ENCODE peak calls at places on chromosomes 6 and 20, in nine cellular contexts. C is left ventricle myocardium inferior; J is stimulated activated CD8-positive, alpha-beta memory T cell treated with anti-CD3 and anti-CD28 coated beads, Interleukin-15, amount 100 ng/mL, for 1 hour; M is NCI-H1694; I is coronary artery; K is CD8-positive, alpha-beta T cell; F is HT1080; X is posterior cingulate gyrus; T is NCI-H187. Z is an unnamed sample.

GRCh38 chr6:36120539-36120938 is 9.8 kb upstream of the MAPK13 start:
- DNase-seq in C (no peak), J (peak), M (no peak), I (no peak), K (peak), F (no peak), X (no peak), T (no peak), Z (no peak)

GRCh38 chr6:104227502-104227901 is 632.2 kb downstream of the HACE1 start:
- DNase-seq in C (no peak), J (no peak), M (no peak), I (no peak), K (no peak), F (no peak), X (no peak), T (no peak), Z (no peak)

GRCh38 chr6:36495086-36495485 is 52.2 kb downstream of the STK38 start:
- DNase-seq in C (no peak), J (no peak), M (no peak), I (no peak), K (no peak), F (no peak), X (no peak), T (no peak), Z (no peak)

GRCh38 chr6:157885211-157885788 is 62.3 kb downstream of the SNX9 start:
- DNase-seq in C (no peak), J (no peak), M (no peak), I (no peak), K (no peak), F (no peak), X (no peak), T (no peak), Z (no peak)

GRCh38 chr6:34792605-34793500 is 970 bp downstream of the BLTP3A start:
- DNase-seq in C (no peak), J (no peak), M (no peak), I (no peak), K (no peak), F (peak), X (no peak), T (no peak), Z (peak)

GRCh38 chr6:77620290-77620882 is 32.5 kb upstream of the MEI4 start:
- DNase-seq in C (no peak), J (no peak), M (no peak), I (no peak), K (no peak), F (no peak), X (no peak), T (no peak), Z (no peak)

GRCh38 chr20:2451939-2452732 is 18.5 kb downstream of the SNRPB start:
- DNase-seq in C (peak), J (peak), M (peak), I (no peak), K (peak), F (peak), X (peak), T (peak), Z (peak)

GRCh38 chr20:57663241-57663640 is 43.0 kb upstream of the ZBP1 start:
- DNase-seq in C (peak), J (no peak), M (no peak), I (peak), K (no peak), F (no peak), X (no peak), T (no peak), Z (no peak)